ENCODE peak calls at places on chromosomes 12 and 14, in six cellular contexts. M is small intestine; C is ovary; N is effector memory CD4-positive, alpha-beta T cell; Q is esophagus squamous epithelium; J is Peyer's patch. K is an unnamed sample.

GRCh38 chr12:2634481-2634880 is 160.3 kb upstream of the FKBP4 start:
- DNase-seq in M (no peak), C (no peak), N (no peak), Q (no peak), J (no peak), K (no peak)

GRCh38 chr12:10540776-10541205 is 35.1 kb downstream of the EIF2S3B start:
- DNase-seq in J (no peak), C (no peak), Q (no peak), M (no peak), N (no peak), K (no peak)

GRCh38 chr14:102626530-102626929 is 34.1 kb downstream of the RCOR1 start:
- DNase-seq in Q (no peak), N (no peak), J (no peak), M (no peak), C (no peak), K (no peak)

GRCh38 chr14:49306152-49306751 is 279.9 kb downstream of the RPS29 start:
- DNase-seq in N (no peak), M (peak; percentile 10), J (no peak), C (no peak), Q (no peak), K (no peak)

GRCh38 chr12:101962486-101962885 is 85.1 kb downstream of the DRAM1 start:
- DNase-seq in M (no peak), Q (no peak), J (no peak), C (no peak), N (no peak), K (no peak)

GRCh38 chr14:106586098-106586704 is 1059.8 kb downstream of the TMEM121 start:
- DNase-seq in J (peak; percentile 86), Q (no peak), C (no peak), N (peak; percentile 18), M (peak; percentile 35), K (peak; percentile 12)

GRCh38 chr14:99732436-99733220 is 48.5 kb downstream of the CYP46A1 start:
- DNase-seq in C (peak; percentile 23), N (no peak), M (no peak), J (peak; percentile 41), Q (no peak), K (no peak)

GRCh38 chr14:77593501-77593911 is 22.9 kb downstream of the SPTLC2 start:
- DNase-seq in J (no peak), N (no peak), Q (no peak), C (no peak), M (peak; percentile 52), K (no peak)

GRCh38 chr12:50401383-50402155 is 884 bp downstream of the LARP4 start:
- DNase-seq in C (no peak), N (no peak), M (peak; percentile 38), Q (no peak), J (no peak), K (peak; percentile 11)

GRCh38 chr12:27187697-27188096 is 56.4 kb upstream of the STK38L start:
- DNase-seq in C (no peak), N (no peak), J (no peak), Q (no peak), M (no peak), K (no peak)

GRCh38 chr12:70883855-70884254 is 36.7 kb downstream of the PTPRR start:
- DNase-seq in C (no peak), Q (no peak), J (no peak), N (no peak), M (no peak), K (peak; percentile 43)

GRCh38 chr12:59113831-59114273 is 193.5 kb upstream of the LRIG3 start:
- DNase-seq in N (no peak), J (peak; percentile 86), M (peak; percentile 77), Q (no peak), C (peak; percentile 82), K (peak; percentile 67)

GRCh38 chr14:77561881-77562280 is 54.6 kb downstream of the SPTLC2 start:
- DNase-seq in J (no peak), M (no peak), Q (no peak), N (no peak), C (no peak), K (no peak)

GRCh38 chr12:23771230-23771949 is 178.1 kb downstream of the SOX5 start:
- DNase-seq in C (no peak), M (no peak), J (no peak), N (no peak), Q (no peak), K (peak; percentile 52)

DNA sequence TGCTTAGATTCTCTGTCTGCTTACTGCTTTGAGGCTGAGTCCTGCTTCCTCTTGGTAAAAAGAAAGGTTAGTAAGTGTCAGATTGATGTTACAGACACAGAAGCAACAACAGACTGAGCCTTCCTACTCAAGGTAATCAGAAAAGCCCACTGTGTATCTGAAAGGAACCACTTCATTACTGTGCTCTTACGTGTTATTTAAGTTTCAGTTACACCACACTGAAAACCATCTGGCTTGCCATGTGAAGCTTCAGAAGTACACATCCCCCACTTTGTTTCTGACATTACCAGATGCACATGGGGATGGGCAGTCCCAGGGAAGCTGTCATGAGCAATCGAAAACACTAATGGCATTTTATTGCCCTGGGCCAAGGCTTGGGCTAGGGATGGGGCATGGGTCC is 1290.1 kb downstream of the AACS start:
- DNase-seq in Q (no peak), J (no peak), C (no peak), N (no peak), M (no peak), K (no peak)
- H3K9me3 ChIP-seq in Q (no peaks in the 10 kb centered on the region), J (no peaks in the 10 kb centered on the region), C (no peaks in the 10 kb centered on the region), N (no peaks in the 10 kb centered on the region), M (peaks cover 3% of the 10 kb centered on the region), K (no peaks in the 10 kb centered on the region)

GRCh38 chr12:132310181-132311040 is 19.0 kb downstream of the GALNT9 start:
- DNase-seq in J (no peak), Q (no peak), C (no peak), N (no peak), M (no peak), K (peak; percentile 55)
- H3K27me3 ChIP-seq in J (no peaks in the 10 kb centered on the region), Q (peaks cover 39% of the 10 kb centered on the region), C (no peaks in the 10 kb centered on the region), N (no peaks in the 10 kb centered on the region), M (no peaks in the 10 kb centered on the region), K (peaks cover 5% of the 10 kb centered on the region)

GRCh38 chr14:61470261-61470953 is 149.0 kb downstream of the PRKCH start:
- DNase-seq in Q (no peak), J (no peak), N (no peak), C (no peak), M (no peak), K (peak; percentile 41)
- H3K4me3 ChIP-seq in Q (peak overlapping the region; percentile 32), J (no peak overlapping the region), N (no peak overlapping the region), C (no peak overlapping the region), M (no peak overlapping the region), K (no peak overlapping the region)

GRCh38 chr12:123098780-123099179 is 52.1 kb downstream of the PITPNM2 start:
- DNase-seq in C (no peak), J (no peak), M (no peak), Q (no peak), N (no peak), K (no peak)
- H3K9me3 ChIP-seq in C (no peaks in the 10 kb centered on the region), J (no peaks in the 10 kb centered on the region), M (no peaks in the 10 kb centered on the region), Q (no peaks in the 10 kb centered on the region), N (no peaks in the 10 kb centered on the region), K (no peaks in the 10 kb centered on the region)

GRCh38 chr12:13523926-13524325 is 327.4 kb downstream of the EMP1 start:
- DNase-seq in J (no peak), C (no peak), N (no peak), Q (no peak), M (no peak), K (no peak)
- H3K27me3 ChIP-seq in J (no peaks in the 10 kb centered on the region), C (no peaks in the 10 kb centered on the region), N (no peaks in the 10 kb centered on the region), Q (peaks cover 7% of the 10 kb centered on the region), M (no peaks in the 10 kb centered on the region), K (no peaks in the 10 kb centered on the region)

GRCh38 chr14:68043752-68044151 is 224.2 kb downstream of the RAD51B start:
- DNase-seq in J (no peak), N (no peak), Q (no peak), C (no peak), M (no peak), K (no peak)

GRCh38 chr14:68042002-68042401 is 222.4 kb downstream of the RAD51B start:
- DNase-seq in M (no peak), Q (no peak), C (no peak), N (no peak), J (no peak), K (no peak)

GRCh38 chr14:68042591-68043210 is 223.1 kb downstream of the RAD51B start:
- DNase-seq in J (no peak), C (no peak), N (no peak), M (no peak), Q (no peak), K (peak; percentile 29)

GRCh38 chr14:68039593-68039992 is 220.0 kb downstream of the RAD51B start:
- DNase-seq in M (no peak), Q (no peak), N (no peak), C (no peak), J (no peak), K (no peak)

DNA sequence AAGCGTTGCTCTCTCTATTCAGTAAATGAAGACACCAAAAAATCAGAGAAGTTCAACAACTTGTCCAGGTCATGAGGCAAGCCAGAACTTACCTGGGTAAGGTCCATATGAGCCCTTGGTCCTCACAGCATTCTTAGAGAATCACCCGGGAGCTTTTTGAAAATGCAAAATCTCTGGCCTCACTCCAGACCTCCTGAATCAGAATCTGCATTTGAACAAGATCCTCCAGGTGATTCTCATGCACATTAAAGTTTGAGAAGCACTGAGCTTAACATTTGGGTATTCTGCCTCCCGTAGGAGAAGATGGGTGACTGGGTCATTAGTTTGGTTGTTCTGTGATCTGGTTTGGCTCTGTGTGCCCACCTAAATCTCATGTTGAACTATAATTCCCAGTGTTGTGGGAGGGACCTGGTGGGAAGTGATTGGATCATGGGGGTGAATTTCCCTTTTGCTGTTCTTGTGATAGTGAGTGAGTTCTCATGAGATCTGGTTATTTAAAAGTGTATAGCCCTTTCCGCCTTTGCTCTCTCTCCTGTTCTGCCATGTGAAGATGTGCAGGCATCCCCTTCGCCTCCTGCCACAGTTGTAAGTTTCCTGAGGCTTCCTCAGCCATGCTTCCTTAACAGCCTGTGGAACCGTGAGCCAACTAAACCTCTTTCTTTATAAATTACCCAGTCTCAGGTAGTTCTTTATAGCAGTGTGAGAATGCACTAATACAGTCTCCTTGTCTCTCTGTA is 221.2 kb downstream of the RAD51B start:
- DNase-seq in M (no peak), Q (no peak), C (no peak), J (no peak), N (no peak), K (no peak)
- H3K4me3 ChIP-seq in M (no peak overlapping the region), Q (no peak overlapping the region), C (no peak overlapping the region), J (no peak overlapping the region), N (no peak overlapping the region), K (no peak overlapping the region)

GRCh38 chr12:38222011-38222410 is 94.6 kb upstream of the ALG10B start:
- DNase-seq in C (no peak), J (no peak), N (no peak), Q (no peak), M (no peak), K (no peak)
- H3K9me3 ChIP-seq in C (no peaks in the 10 kb centered on the region), J (no peaks in the 10 kb centered on the region), N (no peaks in the 10 kb centered on the region), Q (no peaks in the 10 kb centered on the region), M (no peaks in the 10 kb centered on the region), K (no peaks in the 10 kb centered on the region)

DNA sequence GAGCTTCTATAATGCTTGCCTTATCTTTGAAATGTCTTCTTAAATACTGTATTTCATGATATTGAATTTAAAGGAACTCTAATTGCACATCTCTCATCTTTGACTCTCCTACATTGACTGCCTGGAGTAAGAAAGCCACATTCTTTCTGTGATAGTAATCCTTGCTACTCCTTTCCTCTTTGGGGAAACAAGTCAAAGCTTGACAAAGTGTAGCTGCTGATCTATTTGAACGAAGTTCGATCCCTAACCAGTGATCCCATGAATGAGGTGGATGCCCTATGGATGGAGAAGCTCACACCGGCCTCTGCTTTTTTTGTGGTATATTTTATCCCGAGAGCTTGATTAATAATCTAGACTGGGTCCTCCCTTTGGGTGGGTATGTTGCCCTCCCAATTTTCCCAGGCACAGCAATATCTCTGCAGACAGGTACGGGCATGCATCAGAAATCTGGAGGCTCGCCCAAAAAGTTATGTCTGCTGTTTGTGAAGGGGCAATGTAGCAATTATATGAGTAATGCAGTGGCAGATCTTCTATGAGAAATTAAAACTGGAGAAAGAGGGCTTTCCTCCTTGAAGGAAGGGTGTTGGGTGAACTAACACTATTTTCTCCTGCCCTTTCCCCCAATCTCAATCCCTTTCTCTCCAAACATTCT is 163.0 kb upstream of the FRMD6 start:
- DNase-seq in Q (no peak), C (no peak), J (no peak), N (no peak), M (no peak), K (no peak)
- H3K27me3 ChIP-seq in Q (no peaks in the 10 kb centered on the region), C (no peaks in the 10 kb centered on the region), J (no peaks in the 10 kb centered on the region), N (no peaks in the 10 kb centered on the region), M (no peaks in the 10 kb centered on the region), K (no peaks in the 10 kb centered on the region)

K was measured in MG63.